ENCODE peak calls at places on chromosomes 13 and 19, in nine cellular contexts. One of them, this sample, is unnamed.

GRCh38 chr13:31987535-31988170 is 43.9 kb upstream of the FRY start:
- DNase-seq in activated CD4-positive, alpha-beta T cell treated with anti-CD3 and anti-CD28 coated beads, Interleukin-2, amount 50 U/mL, for 24 hours: no peak
- DNase-seq in LoVo: no peak
- DNase-seq in astrocyte of the spinal cord: no peak
- DNase-seq in head of caudate nucleus: no peak
- DNase-seq in astrocyte of the hippocampus: no peak
- DNase-seq in stimulated activated CD4-positive, alpha-beta T cell treated with anti-CD3 and anti-CD28 coated beads, TNF-alpha, amount 100 ng/mL, for 1 hour: no peak
- DNase-seq in ascending aorta: no peak
- DNase-seq in GDM1: peak
- DNase-seq in this sample: no peak

GRCh38 chr13:48892311-48892710 is 83.4 kb upstream of the FNDC3A start:
- DNase-seq in activated CD4-positive, alpha-beta T cell treated with anti-CD3 and anti-CD28 coated beads, Interleukin-2, amount 50 U/mL, for 24 hours: no peak
- DNase-seq in LoVo: no peak
- DNase-seq in astrocyte of the spinal cord: peak
- DNase-seq in head of caudate nucleus: no peak
- DNase-seq in astrocyte of the hippocampus: peak
- DNase-seq in stimulated activated CD4-positive, alpha-beta T cell treated with anti-CD3 and anti-CD28 coated beads, TNF-alpha, amount 100 ng/mL, for 1 hour: no peak
- DNase-seq in ascending aorta: no peak
- DNase-seq in GDM1: no peak
- DNase-seq in this sample: no peak

GRCh38 chr19:29079331-29079730 is 133.6 kb downstream of the UQCRFS1 start:
- DNase-seq in activated CD4-positive, alpha-beta T cell treated with anti-CD3 and anti-CD28 coated beads, Interleukin-2, amount 50 U/mL, for 24 hours: no peak
- DNase-seq in LoVo: no peak
- DNase-seq in astrocyte of the spinal cord: no peak
- DNase-seq in head of caudate nucleus: no peak
- DNase-seq in astrocyte of the hippocampus: no peak
- DNase-seq in stimulated activated CD4-positive, alpha-beta T cell treated with anti-CD3 and anti-CD28 coated beads, TNF-alpha, amount 100 ng/mL, for 1 hour: no peak
- DNase-seq in ascending aorta: peak
- DNase-seq in GDM1: no peak
- DNase-seq in this sample: no peak

GRCh38 chr13:73210218-73210883 is 151.5 kb downstream of the KLF5 start:
- DNase-seq in activated CD4-positive, alpha-beta T cell treated with anti-CD3 and anti-CD28 coated beads, Interleukin-2, amount 50 U/mL, for 24 hours: no peak
- DNase-seq in LoVo: peak
- DNase-seq in astrocyte of the spinal cord: no peak
- DNase-seq in head of caudate nucleus: no peak
- DNase-seq in astrocyte of the hippocampus: no peak
- DNase-seq in stimulated activated CD4-positive, alpha-beta T cell treated with anti-CD3 and anti-CD28 coated beads, TNF-alpha, amount 100 ng/mL, for 1 hour: no peak
- DNase-seq in ascending aorta: no peak
- DNase-seq in GDM1: no peak
- DNase-seq in this sample: no peak

GRCh38 chr19:39966617-39967016 is 4.3 kb upstream of the PSMC4 start:
- DNase-seq in activated CD4-positive, alpha-beta T cell treated with anti-CD3 and anti-CD28 coated beads, Interleukin-2, amount 50 U/mL, for 24 hours: no peak
- DNase-seq in LoVo: no peak
- DNase-seq in astrocyte of the spinal cord: no peak
- DNase-seq in head of caudate nucleus: no peak
- DNase-seq in astrocyte of the hippocampus: no peak
- DNase-seq in stimulated activated CD4-positive, alpha-beta T cell treated with anti-CD3 and anti-CD28 coated beads, TNF-alpha, amount 100 ng/mL, for 1 hour: no peak
- DNase-seq in ascending aorta: peak
- DNase-seq in GDM1: no peak
- DNase-seq in this sample: no peak

GRCh38 chr13:45846681-45847080 is 4.9 kb downstream of the SIAH3 start:
- DNase-seq in activated CD4-positive, alpha-beta T cell treated with anti-CD3 and anti-CD28 coated beads, Interleukin-2, amount 50 U/mL, for 24 hours: no peak
- DNase-seq in LoVo: no peak
- DNase-seq in astrocyte of the spinal cord: no peak
- DNase-seq in head of caudate nucleus: no peak
- DNase-seq in astrocyte of the hippocampus: peak
- DNase-seq in stimulated activated CD4-positive, alpha-beta T cell treated with anti-CD3 and anti-CD28 coated beads, TNF-alpha, amount 100 ng/mL, for 1 hour: no peak
- DNase-seq in ascending aorta: no peak
- DNase-seq in GDM1: no peak
- DNase-seq in this sample: no peak

GRCh38 chr19:33245948-33246728 is 20.5 kb upstream of the SLC7A10 start:
- DNase-seq in activated CD4-positive, alpha-beta T cell treated with anti-CD3 and anti-CD28 coated beads, Interleukin-2, amount 50 U/mL, for 24 hours: no peak
- DNase-seq in LoVo: no peak
- DNase-seq in astrocyte of the spinal cord: no peak
- DNase-seq in head of caudate nucleus: no peak
- DNase-seq in astrocyte of the hippocampus: no peak
- DNase-seq in stimulated activated CD4-positive, alpha-beta T cell treated with anti-CD3 and anti-CD28 coated beads, TNF-alpha, amount 100 ng/mL, for 1 hour: no peak
- DNase-seq in ascending aorta: no peak
- DNase-seq in GDM1: no peak
- DNase-seq in this sample: no peak

GRCh38 chr19:41997851-41998229 is 3.8 kb upstream of the ATP1A3 start:
- DNase-seq in activated CD4-positive, alpha-beta T cell treated with anti-CD3 and anti-CD28 coated beads, Interleukin-2, amount 50 U/mL, for 24 hours: no peak
- DNase-seq in LoVo: no peak
- DNase-seq in astrocyte of the spinal cord: no peak
- DNase-seq in head of caudate nucleus: no peak
- DNase-seq in astrocyte of the hippocampus: no peak
- DNase-seq in stimulated activated CD4-positive, alpha-beta T cell treated with anti-CD3 and anti-CD28 coated beads, TNF-alpha, amount 100 ng/mL, for 1 hour: no peak
- DNase-seq in ascending aorta: no peak
- DNase-seq in GDM1: no peak
- DNase-seq in this sample: peak

This sample was measured in G401.